ENCODE peak calls at places on chromosome 15, in five cellular contexts. H, W, B, Y and X are unnamed samples.

GRCh38 chr15:63038926-63039673 is 3.4 kb upstream of the TPM1 start:
- DNase-seq in H (no peak), W (no peak), B (no peak), Y (no peak), X (no peak)

GRCh38 chr15:45114076-45114750 is at the start of the genes DUOX2 and DUOXA2:
- DNase-seq in W (no peak), H (no peak), Y (peak; percentile 66), B (no peak), X (no peak)

GRCh38 chr15:74315626-74316025 is 51.8 kb downstream of the CYP11A1 start:
- DNase-seq in B (no peak), Y (no peak), H (peak; percentile 19), W (no peak), X (no peak)

GRCh38 chr15:23877502-23878412 is 190.7 kb upstream of the NDN start:
- DNase-seq in Y (peak; percentile 68), B (no peak), H (peak; percentile 59), W (no peak), X (no peak)

GRCh38 chr15:95902606-95903005 is 427.9 kb upstream of the NR2F2 start:
- DNase-seq in Y (no peak), B (no peak), W (no peak), H (no peak), X (no peak)

GRCh38 chr15:92840149-92840548 is 60.0 kb upstream of the CHD2 start:
- DNase-seq in Y (no peak), B (no peak), W (peak; percentile 65), H (no peak), X (no peak)

GRCh38 chr15:58227706-58228543 is 89.7 kb downstream of the AQP9 start:
- DNase-seq in H (peak; percentile 72), B (peak; percentile 52), Y (peak; percentile 62), W (peak; percentile 46), X (peak; percentile 21)

GRCh38 chr15:92425578-92426225 is 32.0 kb downstream of the ST8SIA2 start:
- DNase-seq in H (no peak), B (no peak), Y (no peak), W (no peak), X (no peak)

GRCh38 chr15:31305375-31305774 is 21.3 kb upstream of the KLF13 start:
- DNase-seq in W (no peak), Y (no peak), H (no peak), B (no peak), X (no peak)

GRCh38 chr15:76065267-76065666 is 5.5 kb downstream of the TMEM266 start:
- DNase-seq in Y (no peak), H (no peak), W (no peak), B (no peak), X (no peak)

GRCh38 chr15:58766290-58766689 is 4.8 kb upstream of the MINDY2 start:
- DNase-seq in W (no peak), B (no peak), Y (no peak), H (peak; percentile 31), X (no peak)

GRCh38 chr15:66567897-66568296 is 2.1 kb upstream of the LCTL start:
- DNase-seq in B (no peak), W (no peak), Y (no peak), H (no peak), X (no peak)

GRCh38 chr15:85440451-85440850 is 60.0 kb downstream of the AKAP13 start:
- DNase-seq in H (no peak), W (no peak), Y (no peak), B (no peak), X (no peak)
- H3K27ac ChIP-seq in H (no peak overlapping the region), W (no peak overlapping the region), Y (no peak overlapping the region), B (no peak overlapping the region), X (no peak overlapping the region)

GRCh38 chr15:65529754-65530317 is 427 bp upstream of the HACD3 start:
- DNase-seq in Y (no peak), H (no peak), W (no peak), B (no peak), X (no peak)
- H3K27ac ChIP-seq in Y (peak overlapping the region; percentile 61), H (peak overlapping the region; percentile 86), W (peak overlapping the region; percentile 74), B (no peak overlapping the region), X (peak overlapping the region; percentile 78)

GRCh38 chr15:98476559-98476958 is 171.8 kb upstream of the IGF1R start:
- DNase-seq in H (no peak), Y (no peak), B (no peak), W (no peak), X (no peak)
- H3K27ac ChIP-seq in H (no peak overlapping the region), Y (no peak overlapping the region), B (no peak overlapping the region), W (no peak overlapping the region), X (no peak overlapping the region)

DNA sequence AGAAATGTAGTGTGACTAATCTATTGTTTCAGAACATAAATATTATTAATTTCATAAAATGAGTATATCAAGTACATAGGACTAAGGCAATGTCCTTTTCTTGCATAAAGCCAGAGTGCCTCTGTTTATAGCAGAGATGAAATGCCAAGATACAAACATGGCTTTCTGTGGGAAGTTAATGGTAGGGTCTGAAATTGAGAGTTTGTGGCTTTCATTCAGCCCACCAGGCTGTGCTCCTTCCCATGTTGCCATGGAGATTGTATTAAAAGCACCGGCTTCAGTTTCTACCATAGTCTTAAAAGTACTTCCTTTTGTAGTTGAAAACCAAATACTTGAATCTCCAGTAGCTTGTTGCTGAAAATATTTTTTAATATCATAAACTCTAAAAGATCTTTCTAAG is 114.0 kb downstream of the LRRC28 start:
- DNase-seq in Y (no peak), H (no peak), B (no peak), W (no peak), X (no peak)
- H3K27ac ChIP-seq in Y (no peak overlapping the region), H (no peak overlapping the region), B (no peak overlapping the region), W (no peak overlapping the region), X (no peak overlapping the region)

DNA sequence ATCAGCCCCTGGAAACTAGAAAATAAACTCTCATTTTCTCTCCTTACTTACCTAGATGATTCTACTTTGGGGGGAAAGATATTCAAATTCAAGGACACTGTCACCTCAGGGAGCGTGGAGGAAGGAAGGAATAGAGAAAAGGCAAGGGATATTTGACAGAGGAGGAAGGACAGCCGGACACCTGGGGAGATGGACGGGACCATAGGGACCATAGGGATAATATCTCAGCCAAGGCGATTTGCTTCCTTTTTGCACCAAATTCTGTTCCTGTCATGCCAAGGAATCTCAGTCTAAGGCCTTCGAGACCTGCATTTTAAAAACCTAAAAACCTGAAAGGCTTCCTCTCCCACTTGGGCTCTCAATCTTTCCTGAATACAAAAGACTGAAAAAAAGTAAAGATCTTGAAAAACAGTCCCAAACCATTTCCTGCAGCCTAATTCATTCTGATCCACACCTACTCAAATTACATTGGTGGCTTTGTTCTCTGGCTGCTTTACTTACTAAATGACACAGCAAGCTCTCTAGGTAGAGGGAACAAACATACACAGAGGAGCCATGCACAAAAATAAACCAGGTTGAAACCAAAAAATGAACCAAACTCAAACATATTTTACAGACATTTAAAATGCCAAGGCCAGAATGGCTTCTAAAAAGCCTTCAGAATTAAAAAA is 73.8 kb upstream of the SLC24A5 start:
- DNase-seq in Y (no peak), W (no peak), B (peak; percentile 20), H (no peak), X (no peak)
- H3K27ac ChIP-seq in Y (no peak overlapping the region), W (no peak overlapping the region), B (peak overlapping the region; percentile 75), H (no peak overlapping the region), X (no peak overlapping the region)

DNA sequence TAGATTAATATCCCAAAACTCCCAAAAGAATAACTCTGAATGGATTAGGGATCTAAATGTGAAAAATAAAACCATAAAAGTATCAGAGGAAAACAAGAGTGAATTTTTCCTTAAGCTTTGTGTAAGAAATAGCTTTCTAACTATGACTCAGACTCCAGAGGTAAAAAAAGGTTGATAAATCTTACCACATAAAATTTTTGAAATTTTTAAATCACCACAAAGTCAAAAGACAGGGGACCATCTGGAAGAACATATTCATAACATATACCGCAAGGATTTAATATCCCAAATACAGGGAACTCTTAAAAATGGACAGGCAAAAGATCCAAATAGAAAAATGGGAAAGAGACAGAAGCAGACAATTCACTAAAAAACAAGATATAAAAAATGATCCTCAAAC is 145.0 kb downstream of the ARNT2 start:
- DNase-seq in H (no peak), B (no peak), Y (no peak), W (no peak), X (no peak)
- H3K27ac ChIP-seq in H (no peak overlapping the region), B (no peak overlapping the region), Y (peak overlapping the region; percentile 95), W (no peak overlapping the region), X (no peak overlapping the region)

GRCh38 chr15:90099868-90100854 is 2.1 kb downstream of the IDH2 start:
- DNase-seq in Y (no peak), H (peak; percentile 64), B (no peak), W (peak; percentile 85), X (no peak)

GRCh38 chr15:90101969-90102890 is at the start of gene IDH2:
- DNase-seq in H (peak; percentile 87), Y (peak; percentile 98), W (peak; percentile 59), B (no peak), X (peak; percentile 65)

GRCh38 chr15:90101130-90101968 is 919 bp downstream of the IDH2 start:
- DNase-seq in B (no peak), W (no peak), H (peak; percentile 57), Y (peak; percentile 75), X (no peak)

GRCh38 chr15:90097475-90097874 is 4.8 kb downstream of the IDH2 start:
- DNase-seq in B (no peak), W (no peak), Y (no peak), H (peak; percentile 44), X (peak; percentile 48)

DNA sequence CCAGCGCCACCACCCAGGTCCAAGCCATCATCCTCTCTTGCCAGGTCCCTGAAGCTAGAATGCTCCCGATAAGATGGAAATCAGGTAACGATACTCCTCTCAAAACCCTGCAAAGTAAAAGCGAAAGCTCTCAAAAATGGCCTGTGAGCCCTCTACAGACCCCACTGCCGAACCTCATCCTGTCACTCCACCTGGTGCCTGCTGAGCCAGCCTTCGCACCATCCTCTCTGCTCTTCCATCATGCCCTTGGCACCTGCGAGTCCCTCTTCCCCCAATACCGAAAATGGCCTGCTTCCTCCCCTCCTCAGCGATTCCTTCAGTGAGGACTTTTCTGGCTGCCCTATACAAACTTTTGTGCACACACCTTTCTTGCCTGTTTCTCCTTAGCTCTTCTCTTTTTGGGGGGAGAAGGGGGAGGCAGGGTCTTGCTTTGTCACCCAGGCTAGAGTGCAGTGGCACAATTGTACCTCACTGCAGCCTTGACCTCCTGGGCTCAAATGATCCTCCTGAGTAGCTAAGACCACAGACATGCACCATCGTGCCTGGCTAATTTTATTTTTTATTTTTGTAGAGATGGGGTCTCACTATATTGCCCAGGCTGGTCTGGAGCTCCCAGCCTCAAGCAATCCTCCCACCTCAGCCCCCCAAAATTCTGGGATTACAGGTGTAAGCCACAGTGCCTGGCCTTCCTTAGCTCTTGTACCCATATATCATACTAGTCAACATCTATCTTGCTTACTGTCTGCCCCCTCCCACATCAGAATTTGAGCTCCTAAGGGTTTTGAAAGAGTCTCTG is 3.0 kb downstream of the IDH2 start:
- DNase-seq in W (no peak), B (no peak), Y (no peak), H (peak; percentile 48), X (no peak)
- H3K27ac ChIP-seq in W (peak overlapping the region; percentile 94), B (no peak overlapping the region), Y (no peak overlapping the region), H (peak overlapping the region; percentile 99), X (peak overlapping the region; percentile 92)